ENCODE peak calls at places on chromosomes 12 and 14, in four cellular contexts. K is GM23338, Q is iPS DF 6.9, H is lung. X is an unnamed sample.

GRCh38 chr14:69673099-69673498 is 61.7 kb downstream of the SUSD6 start:
- DNase-seq in H (no peak), Q (no peak), K (no peak), X (no peak)

GRCh38 chr12:3200779-3201738 is 123.9 kb downstream of the TSPAN9 start:
- DNase-seq in K (no peak), Q (no peak), H (no peak), X (no peak)

GRCh38 chr12:50960130-50960529 is 7.8 kb downstream of the HIGD1C start:
- DNase-seq in K (no peak), H (no peak), Q (no peak), X (no peak)

GRCh38 chr12:26119391-26119981 is 5.4 kb downstream of the BHLHE41 start:
- DNase-seq in K (peak; percentile 62), H (no peak), Q (no peak), X (no peak)

GRCh38 chr14:95482967-95483842 is 33.2 kb downstream of the SYNE3 start:
- DNase-seq in H (peak; percentile 61), Q (no peak), K (no peak), X (peak; percentile 90)

GRCh38 chr12:46664771-46665287 is 161.0 kb downstream of the SLC38A4 start:
- DNase-seq in Q (no peak), H (no peak), K (no peak), X (no peak)

GRCh38 chr14:61178226-61179060 is 102.7 kb downstream of the TMEM30B start:
- DNase-seq in H (no peak), K (no peak), Q (no peak), X (no peak)

GRCh38 chr14:74793506-74794155 is 30.5 kb downstream of the YLPM1 start:
- DNase-seq in K (peak; percentile 60), H (no peak), Q (no peak), X (no peak)

GRCh38 chr14:100212476-100213333 is 26.2 kb upstream of the YY1 start:
- DNase-seq in Q (no peak), K (no peak), H (no peak), X (no peak)

GRCh38 chr14:66009104-66009503 is 477.1 kb upstream of the CCDC196 start:
- DNase-seq in K (peak; percentile 3), H (no peak), Q (no peak), X (no peak)

GRCh38 chr12:75720807-75721206 is 209.4 kb upstream of the KRR1 start:
- DNase-seq in K (peak; percentile 44), Q (no peak), H (no peak), X (no peak)

GRCh38 chr12:128820723-128821432 is 2.9 kb downstream of the SLC15A4 start:
- DNase-seq in K (no peak), H (no peak), Q (no peak), X (no peak)

GRCh38 chr12:128258866-128259555 is 8.0 kb upstream of the TMEM132C start:
- DNase-seq in H (no peak), K (no peak), Q (no peak), X (no peak)

GRCh38 chr12:59708059-59708458 is 112.2 kb downstream of the SLC16A7 start:
- DNase-seq in Q (no peak), H (no peak), K (no peak), X (no peak)

GRCh38 chr14:52033131-52033642 is 35.7 kb downstream of the NID2 start:
- DNase-seq in K (peak; percentile 30), Q (no peak), H (no peak), X (no peak)

GRCh38 chr12:68113644-68114043 is 45.9 kb downstream of the IFNG start:
- DNase-seq in K (peak; percentile 72), Q (peak; percentile 39), H (no peak), X (no peak)

GRCh38 chr14:91897121-91897701 is 29.9 kb upstream of the TC2N start:
- DNase-seq in K (peak; percentile 33), Q (peak; percentile 25), H (peak; percentile 70), X (no peak)

GRCh38 chr12:124295431-124296058 is 652 bp downstream of the RFLNA start:
- DNase-seq in K (peak; percentile 46), H (no peak), Q (no peak), X (no peak)
- H3K4me3 ChIP-seq in K (peak overlapping the region; percentile 66), H (no peak overlapping the region), Q (peak overlapping the region; percentile 17), X (peak overlapping the region; percentile 47)

DNA sequence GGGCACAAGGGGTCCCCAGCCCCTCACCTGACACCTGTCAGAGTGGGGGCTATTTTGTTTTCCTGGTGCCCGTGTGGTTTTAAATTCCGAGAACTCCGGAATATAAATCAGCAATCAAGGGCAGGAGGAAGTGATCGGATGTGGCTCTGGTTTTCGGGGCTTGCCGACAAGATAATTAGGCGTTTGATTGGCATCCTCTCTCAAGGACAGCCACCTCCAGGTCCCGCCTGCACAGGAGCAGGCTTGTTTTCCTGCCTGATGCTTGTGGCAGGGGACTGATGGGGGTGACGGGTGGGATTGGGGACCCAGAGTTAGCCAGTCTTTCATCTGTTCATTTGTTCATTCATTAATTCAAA is 166.7 kb downstream of the PHETA1 start:
- DNase-seq in H (no peak), K (no peak), Q (no peak), X (no peak)
- H3K4me3 ChIP-seq in H (no peak overlapping the region), K (no peak overlapping the region), Q (no peak overlapping the region), X (no peak overlapping the region)

GRCh38 chr12:22332191-22332590 is 2.3 kb downstream of the ST8SIA1 start:
- DNase-seq in K (no peak), H (no peak), Q (no peak), X (no peak)

GRCh38 chr12:22339691-22340090 is 5.2 kb upstream of the ST8SIA1 start:
- DNase-seq in K (no peak), Q (no peak), H (no peak), X (no peak)

GRCh38 chr12:22334696-22335290 is at the start of gene ST8SIA1:
- DNase-seq in Q (no peak), H (no peak), K (peak; percentile 77), X (peak; percentile 78)

GRCh38 chr12:22333186-22333745 is 1.2 kb downstream of the ST8SIA1 start:
- DNase-seq in K (no peak), H (no peak), Q (no peak), X (no peak)

DNA sequence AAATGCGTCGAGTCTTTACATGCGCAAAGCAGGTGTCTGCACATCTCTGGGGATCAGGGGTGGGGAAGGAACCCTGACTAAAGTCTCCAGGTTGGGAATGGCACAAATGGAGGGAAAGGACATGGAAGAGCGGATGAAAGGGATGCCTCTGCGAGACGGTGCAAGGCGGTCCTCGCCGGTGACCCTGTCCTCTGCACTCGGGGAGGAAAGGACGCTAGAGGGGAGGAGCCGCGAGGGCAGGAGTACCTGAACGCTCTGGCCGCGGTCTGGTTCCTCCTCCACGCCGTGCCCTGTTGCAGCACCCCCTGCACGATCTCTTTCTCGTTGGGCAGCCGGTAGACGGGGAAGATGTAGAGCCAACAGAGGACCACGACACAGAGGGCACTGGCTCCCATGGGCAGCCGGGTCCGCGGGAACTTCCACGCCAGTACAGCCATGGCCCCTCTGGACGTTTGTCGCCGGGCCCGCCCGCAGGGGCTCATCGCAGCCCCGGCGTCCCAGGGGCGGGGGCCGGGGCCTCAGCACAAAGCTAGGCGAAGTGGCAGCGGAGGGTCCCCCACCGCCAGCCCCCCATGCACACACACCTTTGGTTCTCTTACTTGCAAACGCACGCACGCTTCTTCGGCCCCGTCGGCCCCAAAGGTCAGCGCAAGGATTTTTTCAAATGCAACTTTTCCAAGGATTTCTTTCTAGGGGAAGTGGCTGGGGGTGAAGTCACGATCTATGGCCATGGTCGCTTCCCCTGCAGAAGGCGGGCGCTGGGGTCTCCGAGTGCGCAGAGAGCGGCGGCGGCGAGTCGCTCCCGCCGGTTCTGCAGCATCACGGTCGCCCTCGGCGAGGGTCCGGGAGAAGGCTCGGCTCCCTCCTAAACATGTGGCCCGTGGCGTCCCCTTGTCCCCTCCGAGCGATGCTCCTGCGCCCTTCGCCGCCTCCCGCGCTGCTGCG is 484 bp downstream of the ST8SIA1 start:
- DNase-seq in Q (no peak), K (peak; percentile 66), H (no peak), X (no peak)
- H3K4me3 ChIP-seq in Q (peak overlapping the region; percentile 50), K (peak overlapping the region; percentile 90), H (peak overlapping the region; percentile 27), X (peak overlapping the region; percentile 63)

DNA sequence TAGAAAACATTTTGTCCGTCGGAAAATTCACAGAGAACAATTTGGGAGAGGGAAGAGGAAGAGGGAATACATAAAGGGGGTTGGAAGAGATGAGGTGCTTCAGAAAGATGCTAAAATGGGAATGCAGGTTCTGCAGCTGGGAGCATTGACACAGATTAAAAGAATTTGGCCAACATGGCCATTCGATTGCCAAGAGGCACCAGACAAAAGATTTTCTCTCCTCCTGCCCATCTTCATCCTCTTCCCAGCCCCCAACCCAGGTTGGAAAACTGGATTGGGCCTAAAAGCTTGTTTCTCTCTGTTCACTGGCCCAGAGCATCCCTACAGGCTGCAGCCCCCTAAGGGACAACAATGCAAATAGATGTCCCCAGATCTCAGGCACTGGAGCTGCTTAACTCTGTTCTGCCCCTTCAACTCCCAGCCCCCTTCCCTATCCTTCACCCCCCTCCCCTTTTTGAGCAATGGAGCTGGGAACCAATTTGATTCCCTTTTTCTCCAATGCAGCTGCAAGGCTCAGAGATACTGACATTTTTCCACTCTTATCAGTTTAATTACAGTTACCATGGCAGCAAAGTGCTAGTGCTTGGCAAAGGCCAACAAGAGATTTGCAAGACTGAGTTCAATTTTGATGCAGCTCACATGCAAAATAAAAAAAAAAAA is 1.9 kb downstream of the LMO3 start:
- DNase-seq in K (peak; percentile 58), Q (no peak), H (no peak), X (no peak)
- H3K4me3 ChIP-seq in K (peak overlapping the region; percentile 85), Q (no peak overlapping the region), H (peak overlapping the region; percentile 46), X (peak overlapping the region; percentile 51)

DNA sequence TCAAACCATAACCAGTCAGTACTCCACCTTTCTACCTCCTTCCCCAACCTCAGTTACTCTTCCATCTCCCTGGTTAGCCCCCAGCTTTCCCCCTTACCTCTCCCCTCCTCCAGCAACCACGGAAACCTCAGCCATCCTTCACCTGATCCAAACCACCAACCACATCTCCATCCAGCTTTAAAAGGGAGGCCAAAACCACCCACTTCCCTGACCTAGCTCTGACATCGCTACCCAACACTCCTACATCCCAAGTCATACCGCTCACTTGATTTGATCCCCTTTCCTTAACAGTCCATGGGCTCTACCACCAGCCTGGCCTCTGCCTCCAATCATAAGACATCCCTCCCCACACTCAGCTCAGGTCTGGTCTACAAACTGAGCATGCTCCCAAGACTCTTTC is 1.5 kb downstream of the RAB35 start:
- DNase-seq in Q (no peak), K (no peak), H (no peak), X (no peak)
- H3K4me3 ChIP-seq in Q (no peak overlapping the region), K (peak overlapping the region; percentile 95), H (no peak overlapping the region), X (peak overlapping the region; percentile 93)

DNA sequence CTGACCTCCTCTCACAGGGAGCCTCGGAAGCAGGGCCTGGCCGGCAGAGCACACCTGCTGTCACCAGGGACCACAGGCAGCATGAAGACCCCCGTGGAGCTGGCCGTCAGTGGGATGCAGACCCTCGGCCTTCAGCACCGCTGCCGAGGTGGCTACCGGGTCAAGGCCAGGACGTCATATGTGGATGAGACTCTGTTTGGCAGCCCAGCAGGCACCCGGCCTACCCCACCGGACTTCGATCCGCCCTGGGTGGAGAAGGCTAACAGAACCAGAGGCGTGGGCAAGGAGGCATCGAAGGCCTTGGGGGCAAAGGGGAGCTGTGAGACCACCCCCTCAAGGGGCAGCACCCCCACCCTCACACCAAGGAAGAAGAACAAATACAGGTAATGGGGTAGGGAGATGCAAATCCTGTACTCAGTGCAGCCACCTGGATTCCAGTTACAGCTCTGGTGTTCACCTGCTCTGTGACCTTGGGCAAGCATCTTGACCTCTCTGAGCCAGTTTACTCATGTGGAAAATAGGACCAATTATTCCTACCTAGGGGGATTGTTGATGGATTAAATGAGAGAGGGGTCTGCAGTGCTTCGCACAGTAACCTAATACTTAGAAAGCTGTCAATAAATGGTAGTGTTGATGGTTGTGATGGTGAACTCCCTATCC is 1.3 kb downstream of the RITA1 start:
- DNase-seq in H (no peak), K (no peak), Q (no peak), X (no peak)
- H3K4me3 ChIP-seq in H (no peak overlapping the region), K (peak overlapping the region; percentile 97), Q (no peak overlapping the region), X (peak overlapping the region; percentile 99)

X was measured in suprapubic skin.